ENCODE peak calls at places on chromosome X, in four cellular contexts. One of them, this sample, is unnamed.

GRCh38 chrX:140767646-140768045 is 58.1 kb downstream of the LINC00632 start:
- DNase-seq in H9: no peak
- DNase-seq in tibial nerve: no peak
- DNase-seq in GM13976: no peak
- DNase-seq in this sample: no peak

GRCh38 chrX:70231666-70232065 is 2.8 kb upstream of the AWAT1 start:
- DNase-seq in H9: no peak
- DNase-seq in tibial nerve: no peak
- DNase-seq in GM13976: no peak
- DNase-seq in this sample: no peak

GRCh38 chrX:43976216-43976615 is 3.0 kb upstream of the NDP start:
- DNase-seq in H9: no peak
- DNase-seq in tibial nerve: no peak
- DNase-seq in GM13976: no peak
- DNase-seq in this sample: no peak

GRCh38 chrX:10564484-10564883 is 55.9 kb downstream of the MID1 start:
- DNase-seq in H9: no peak
- DNase-seq in tibial nerve: no peak
- DNase-seq in GM13976: no peak
- DNase-seq in this sample: no peak

GRCh38 chrX:104351173-104351769 is 96.5 kb upstream of the ESX1 start:
- DNase-seq in H9: no peak
- DNase-seq in tibial nerve: no peak
- DNase-seq in GM13976: no peak
- DNase-seq in this sample: no peak

GRCh38 chrX:24259544-24260240 is 54.2 kb downstream of the SUPT20HL2 start:
- DNase-seq in H9: peak; percentile 43
- DNase-seq in tibial nerve: peak; percentile 50
- DNase-seq in GM13976: peak; percentile 55
- DNase-seq in this sample: no peak

GRCh38 chrX:9110808-9111207 is 76.9 kb upstream of the FAM9B start:
- DNase-seq in H9: no peak
- DNase-seq in tibial nerve: no peak
- DNase-seq in GM13976: no peak
- DNase-seq in this sample: no peak

GRCh38 chrX:113929004-113929403 is 654.9 kb upstream of the HTR2C start:
- DNase-seq in H9: peak; percentile 89
- DNase-seq in tibial nerve: no peak
- DNase-seq in GM13976: peak; percentile 7
- DNase-seq in this sample: no peak

GRCh38 chrX:47854474-47854873 is 17.8 kb downstream of the ZNF81 start:
- DNase-seq in H9: peak; percentile 34
- DNase-seq in tibial nerve: peak; percentile 16
- DNase-seq in GM13976: no peak
- DNase-seq in this sample: no peak

GRCh38 chrX:95058815-95059214 is 1384.8 kb downstream of the FAM133A start:
- DNase-seq in H9: no peak
- DNase-seq in tibial nerve: no peak
- DNase-seq in GM13976: no peak
- DNase-seq in this sample: no peak

GRCh38 chrX:124502144-124502543 is 155.8 kb downstream of the SH2D1A start:
- DNase-seq in H9: no peak
- DNase-seq in tibial nerve: no peak
- DNase-seq in GM13976: no peak
- DNase-seq in this sample: no peak

GRCh38 chrX:40085086-40085551 is 12.6 kb downstream of the BCOR start:
- DNase-seq in H9: peak; percentile 27
- DNase-seq in tibial nerve: no peak
- DNase-seq in GM13976: no peak
- DNase-seq in this sample: no peak

GRCh38 chrX:97909245-97909644 is 1025.5 kb downstream of the RPA4 start:
- DNase-seq in H9: no peak
- DNase-seq in tibial nerve: no peak
- DNase-seq in GM13976: peak; percentile 29
- DNase-seq in this sample: no peak

GRCh38 chrX:119763175-119763574 is 4.8 kb downstream of the SOWAHD start:
- DNase-seq in H9: no peak
- DNase-seq in tibial nerve: no peak
- DNase-seq in GM13976: no peak
- DNase-seq in this sample: no peak

GRCh38 chrX:77723684-77724083 is 62.3 kb downstream of the ATRX start:
- DNase-seq in H9: no peak
- DNase-seq in tibial nerve: no peak
- DNase-seq in GM13976: no peak
- DNase-seq in this sample: no peak

DNA sequence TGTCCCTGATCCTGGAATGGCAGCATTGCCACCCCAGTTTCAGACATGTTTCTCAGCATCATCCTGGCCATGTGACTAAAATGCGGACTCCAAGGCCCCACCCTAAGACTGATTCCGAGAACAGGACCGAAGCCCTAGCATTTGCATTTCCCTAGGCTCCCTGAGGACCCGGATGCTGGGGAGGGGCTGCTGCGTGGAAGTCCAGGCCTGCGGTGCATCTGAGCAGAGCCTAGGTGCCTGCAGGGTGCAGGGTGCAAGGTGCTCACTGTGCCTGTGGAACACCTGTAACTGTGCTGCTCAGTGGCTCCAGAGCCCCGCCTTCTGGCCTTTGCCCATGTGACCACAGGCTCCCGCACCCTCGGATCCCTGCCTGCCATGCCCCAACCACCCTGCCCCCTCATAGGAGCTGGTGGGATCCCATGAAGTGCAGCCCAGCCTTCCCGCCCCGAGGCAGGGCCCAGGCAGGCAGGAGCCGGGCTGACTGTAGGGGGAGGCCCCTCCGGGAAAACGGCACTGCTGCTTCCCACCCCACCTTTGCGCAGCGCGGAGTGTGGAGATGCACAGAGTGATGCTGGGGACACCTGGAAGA is 14.9 kb downstream of the PNMA6F start:
- DNase-seq in H9: no peak
- DNase-seq in tibial nerve: no peak
- DNase-seq in GM13976: no peak
- DNase-seq in this sample: no peak
- TF ChIP-seq CTCF in H9: no peak
- TF ChIP-seq CTCF in tibial nerve: no peak
- TF ChIP-seq CTCF in GM13976: no peak
- TF ChIP-seq CTCF in this sample: no peak

GRCh38 chrX:118325453-118325852 is 20.5 kb upstream of the WDR44 start:
- DNase-seq in H9: no peak
- DNase-seq in tibial nerve: no peak
- DNase-seq in GM13976: peak; percentile 17
- DNase-seq in this sample: no peak
- TF ChIP-seq CTCF in H9: peak; percentile 51
- TF ChIP-seq CTCF in tibial nerve: no peak
- TF ChIP-seq CTCF in GM13976: no peak
- TF ChIP-seq CTCF in this sample: no peak

DNA sequence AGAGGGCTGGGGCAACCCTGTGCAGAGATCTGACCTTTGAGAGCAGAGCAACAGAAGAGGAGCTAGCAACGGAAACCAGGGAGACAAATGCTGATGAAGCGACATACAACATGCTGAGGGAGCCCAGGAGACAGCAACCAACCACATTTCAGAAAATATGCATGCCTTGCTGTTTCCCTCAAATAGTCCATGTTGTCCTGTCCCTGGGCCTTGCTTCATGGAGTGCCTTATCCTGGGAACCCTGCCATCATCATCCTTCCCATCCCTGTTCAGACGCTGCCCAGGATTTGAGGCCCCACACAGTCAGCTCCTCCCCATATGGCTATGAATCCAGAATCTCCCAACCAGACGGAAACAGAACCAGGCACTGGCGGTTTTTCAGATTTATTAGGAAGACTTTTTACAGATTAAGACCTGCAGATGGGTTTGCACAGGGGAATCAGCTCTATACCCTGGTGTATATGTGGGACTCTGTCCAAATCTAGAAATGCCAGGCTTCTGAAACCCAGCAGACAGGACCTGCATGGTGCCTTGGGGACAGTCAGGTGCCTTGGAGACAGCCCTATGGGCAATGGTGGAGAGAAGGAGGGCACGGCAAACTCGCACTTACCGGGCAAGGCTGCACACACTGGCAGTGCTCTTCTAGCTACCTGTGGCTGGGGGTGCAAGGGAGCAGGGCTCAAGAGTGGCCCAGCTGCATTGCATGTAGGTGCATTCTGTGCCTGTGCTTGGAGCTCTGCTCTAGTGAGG is 199.8 kb upstream of the MAMLD1 start:
- DNase-seq in H9: no peak
- DNase-seq in tibial nerve: no peak
- DNase-seq in GM13976: no peak
- DNase-seq in this sample: no peak
- TF ChIP-seq CTCF in H9: no peak
- TF ChIP-seq CTCF in tibial nerve: no peak
- TF ChIP-seq CTCF in GM13976: no peak
- TF ChIP-seq CTCF in this sample: no peak

DNA sequence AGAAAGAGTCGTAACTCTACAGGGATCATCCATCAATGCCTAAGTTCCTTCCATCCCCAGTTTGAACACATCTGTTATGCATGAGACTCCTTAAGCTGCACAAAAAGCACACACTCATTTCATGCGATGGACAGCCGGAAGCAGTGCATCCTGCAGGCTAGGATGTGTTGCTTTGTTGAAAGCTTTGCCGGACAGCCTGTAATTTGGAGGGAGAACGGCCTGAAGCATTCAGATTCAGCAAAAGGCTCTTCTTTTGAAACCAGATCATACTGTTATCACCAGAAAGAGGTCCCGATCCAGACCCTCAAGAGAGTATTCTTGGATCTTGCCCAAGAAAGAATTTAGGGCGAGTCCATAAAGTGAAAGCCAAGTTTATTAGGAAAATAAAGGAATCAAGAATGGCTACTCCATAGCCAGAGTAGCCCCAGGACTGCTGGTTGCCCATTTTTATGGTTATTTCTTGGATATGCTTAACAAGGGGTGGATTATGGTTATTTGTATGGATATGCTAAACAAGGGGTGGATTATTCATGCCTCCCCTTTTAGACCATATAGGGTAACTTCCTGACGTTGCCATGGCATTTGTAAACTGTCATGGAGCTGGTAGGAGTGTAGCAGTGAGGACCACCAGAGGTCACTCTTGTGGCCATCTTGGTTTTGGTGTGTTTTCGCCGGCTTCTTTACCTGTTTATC is 48.1 kb upstream of the DHRSX start:
- DNase-seq in H9: peak; percentile 55
- DNase-seq in tibial nerve: no peak
- DNase-seq in GM13976: no peak
- DNase-seq in this sample: no peak
- TF ChIP-seq CTCF in H9: peak; percentile 67
- TF ChIP-seq CTCF in tibial nerve: no peak
- TF ChIP-seq CTCF in GM13976: no peak
- TF ChIP-seq CTCF in this sample: no peak

GRCh38 chrX:73446831-73447230 is at the start of gene CDX4:
- DNase-seq in H9: peak; percentile 57
- DNase-seq in tibial nerve: no peak
- DNase-seq in GM13976: no peak
- DNase-seq in this sample: no peak

GRCh38 chrX:73448379-73448778 is 1.5 kb downstream of the CDX4 start:
- DNase-seq in H9: peak; percentile 31
- DNase-seq in tibial nerve: no peak
- DNase-seq in GM13976: no peak
- DNase-seq in this sample: no peak

DNA sequence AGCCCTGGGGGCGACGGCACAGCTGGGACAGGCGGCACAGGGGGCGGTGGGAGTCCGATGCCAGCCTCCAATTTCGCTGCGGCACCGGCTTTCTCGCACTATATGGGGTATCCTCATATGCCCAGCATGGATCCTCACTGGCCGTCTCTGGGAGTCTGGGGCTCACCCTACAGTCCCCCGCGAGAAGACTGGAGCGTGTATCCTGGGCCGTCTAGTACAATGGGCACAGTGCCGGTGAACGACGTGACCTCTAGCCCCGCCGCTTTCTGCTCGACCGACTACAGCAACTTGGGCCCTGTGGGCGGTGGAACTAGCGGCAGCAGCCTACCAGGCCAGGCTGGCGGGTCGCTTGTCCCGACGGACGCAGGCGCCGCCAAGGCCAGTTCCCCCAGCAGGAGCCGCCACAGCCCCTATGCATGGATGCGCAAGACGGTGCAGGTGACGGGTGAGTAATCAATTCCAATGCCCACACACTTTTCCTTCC is 500 bp downstream of the CDX4 start:
- DNase-seq in H9: peak; percentile 73
- DNase-seq in tibial nerve: no peak
- DNase-seq in GM13976: no peak
- DNase-seq in this sample: no peak
- TF ChIP-seq CTCF in H9: peak; percentile 39
- TF ChIP-seq CTCF in tibial nerve: no peak
- TF ChIP-seq CTCF in GM13976: no peak
- TF ChIP-seq CTCF in this sample: no peak

GRCh38 chrX:17242470-17242869 is 132.5 kb upstream of the NHS start:
- DNase-seq in H9: no peak
- DNase-seq in tibial nerve: peak; percentile 76
- DNase-seq in GM13976: peak; percentile 46
- DNase-seq in this sample: no peak
- TF ChIP-seq CTCF in H9: peak; percentile 91
- TF ChIP-seq CTCF in tibial nerve: peak; percentile 67
- TF ChIP-seq CTCF in GM13976: peak; percentile 68
- TF ChIP-seq CTCF in this sample: peak; percentile 72

GRCh38 chrX:135596495-135596894 is 76.0 kb downstream of the INTS6L start:
- DNase-seq in H9: peak; percentile 66
- DNase-seq in tibial nerve: no peak
- DNase-seq in GM13976: peak; percentile 35
- DNase-seq in this sample: no peak
- TF ChIP-seq CTCF in H9: peak; percentile 75
- TF ChIP-seq CTCF in tibial nerve: peak; percentile 24
- TF ChIP-seq CTCF in GM13976: peak; percentile 46
- TF ChIP-seq CTCF in this sample: peak; percentile 69